ENCODE peak calls at places on chromosomes 1 and 21, in ten cellular contexts. N, O, X, L, F, I, V, R, Y and M are unnamed samples.

GRCh38 chr1:225471453-225472301 is 43.8 kb upstream of the LBR start:
- DNase-seq in N (peak; percentile 64), O (no peak), X (no peak), L (peak; percentile 56), F (peak; percentile 41), I (no peak), V (no peak), R (peak; percentile 57), Y (peak; percentile 14), M (no peak)

GRCh38 chr1:159889821-159890252 is 10.1 kb downstream of the CFAP45 start:
- DNase-seq in N (no peak), O (no peak), X (no peak), L (no peak), F (no peak), I (no peak), V (no peak), R (no peak), Y (peak; percentile 54), M (no peak)

GRCh38 chr21:38861989-38862683 is 56.4 kb downstream of the ETS2 start:
- DNase-seq in N (no peak), O (no peak), X (no peak), L (no peak), F (no peak), I (no peak), V (no peak), R (no peak), Y (no peak), M (no peak)

GRCh38 chr1:237570530-237570929 is 320.2 kb downstream of the ZP4 start:
- DNase-seq in N (no peak), O (no peak), X (no peak), L (no peak), F (peak; percentile 63), I (no peak), V (no peak), R (no peak), Y (no peak), M (peak; percentile 18)

GRCh38 chr1:233386336-233386735 is 58.8 kb downstream of the MAP3K21 start:
- DNase-seq in N (no peak), O (no peak), X (no peak), L (no peak), F (no peak), I (no peak), V (no peak), R (no peak), Y (no peak), M (no peak)

GRCh38 chr1:3018051-3018471 is 3.2 kb upstream of the ACTRT2 start:
- DNase-seq in N (peak; percentile 44), O (no peak), X (peak; percentile 7), L (no peak), F (no peak), I (no peak), V (peak; percentile 5), R (no peak), Y (no peak), M (no peak)

GRCh38 chr1:60847855-60848582 is 234.3 kb upstream of the NFIA start:
- DNase-seq in N (no peak), O (no peak), X (no peak), L (no peak), F (peak; percentile 65), I (no peak), V (no peak), R (no peak), Y (no peak), M (no peak)

GRCh38 chr1:193538690-193539089 is 352.3 kb upstream of the B3GALT2 start:
- DNase-seq in N (no peak), O (no peak), X (no peak), L (no peak), F (no peak), I (peak; percentile 18), V (no peak), R (no peak), Y (no peak), M (no peak)

GRCh38 chr21:44082648-44083436 is 24.4 kb upstream of the PWP2 start:
- DNase-seq in N (peak; percentile 42), O (no peak), X (no peak), L (peak; percentile 42), F (no peak), I (no peak), V (no peak), R (peak; percentile 47), Y (no peak), M (no peak)

GRCh38 chr1:225860860-225861441 is 21.2 kb downstream of the TMEM63A start:
- DNase-seq in N (no peak), O (no peak), X (no peak), L (no peak), F (no peak), I (no peak), V (no peak), R (no peak), Y (no peak), M (no peak)

GRCh38 chr1:231629132-231629531 is 2.5 kb downstream of the DISC1 start:
- DNase-seq in N (no peak), O (no peak), X (peak; percentile 31), L (peak; percentile 75), F (no peak), I (no peak), V (peak; percentile 15), R (no peak), Y (peak; percentile 27), M (no peak)

GRCh38 chr1:8462298-8462946 is 144.5 kb downstream of the SLC45A1 start:
- DNase-seq in N (peak; percentile 84), O (no peak), X (no peak), L (no peak), F (peak; percentile 74), I (no peak), V (no peak), R (peak; percentile 65), Y (no peak), M (no peak)

GRCh38 chr1:8460132-8460544 is 142.2 kb downstream of the SLC45A1 start:
- DNase-seq in N (no peak), O (no peak), X (no peak), L (no peak), F (peak; percentile 65), I (no peak), V (no peak), R (no peak), Y (no peak), M (peak; percentile 45)

GRCh38 chr1:8460784-8461183 is 142.9 kb downstream of the SLC45A1 start:
- DNase-seq in N (no peak), O (no peak), X (no peak), L (no peak), F (no peak), I (no peak), V (no peak), R (no peak), Y (no peak), M (no peak)

GRCh38 chr1:8463144-8463927 is 145.4 kb downstream of the SLC45A1 start:
- DNase-seq in N (no peak), O (no peak), X (no peak), L (no peak), F (peak; percentile 64), I (peak; percentile 12), V (peak; percentile 46), R (no peak), Y (peak; percentile 50), M (no peak)

GRCh38 chr1:8461341-8462110 is 143.6 kb downstream of the SLC45A1 start:
- DNase-seq in N (no peak), O (no peak), X (no peak), L (no peak), F (no peak), I (no peak), V (no peak), R (no peak), Y (no peak), M (no peak)
- H3K4me3 ChIP-seq in N (no peak overlapping the region), O (no peak overlapping the region), X (no peak overlapping the region), L (no peak overlapping the region), F (no peak overlapping the region), I (no peak overlapping the region), V (no peak overlapping the region), R (no peak overlapping the region), Y (no peak overlapping the region), M (no peak overlapping the region)

GRCh38 chr1:77412069-77412793 is 130.4 kb downstream of the AK5 start:
- DNase-seq in N (no peak), O (no peak), X (no peak), L (no peak), F (no peak), I (no peak), V (no peak), R (no peak), Y (no peak), M (no peak)
- H3K4me1 ChIP-seq in N (no peaks in the 10 kb centered on the region), O (peaks cover 14% of the 10 kb centered on the region), X (no peaks in the 10 kb centered on the region), L (no peaks in the 10 kb centered on the region), F (no peaks in the 10 kb centered on the region), I (peaks cover 17% of the 10 kb centered on the region), V (no peaks in the 10 kb centered on the region), R (no peaks in the 10 kb centered on the region), Y (no peaks in the 10 kb centered on the region), M (peaks cover 2% of the 10 kb centered on the region)

GRCh38 chr1:153532161-153532560 is 3.6 kb downstream of the S100A6 start:
- DNase-seq in N (no peak), O (peak; percentile 54), X (no peak), L (peak; percentile 10), F (peak; percentile 33), I (peak; percentile 34), V (no peak), R (peak; percentile 6), Y (no peak), M (no peak)
- H3K27ac ChIP-seq in N (no peak overlapping the region), O (no peak overlapping the region), X (peak overlapping the region; percentile 98), L (no peak overlapping the region), F (no peak overlapping the region), I (peak overlapping the region; percentile 92), V (no peak overlapping the region), R (peak overlapping the region; percentile 99), Y (peak overlapping the region; percentile 99), M (no peak overlapping the region)

GRCh38 chr1:214472362-214472761 is 79.0 kb downstream of the PTPN14 start:
- DNase-seq in N (no peak), O (no peak), X (no peak), L (no peak), F (no peak), I (no peak), V (no peak), R (no peak), Y (no peak), M (no peak)

GRCh38 chr1:214471458-214471857 is 79.9 kb downstream of the PTPN14 start:
- DNase-seq in N (no peak), O (no peak), X (no peak), L (no peak), F (no peak), I (no peak), V (no peak), R (no peak), Y (no peak), M (no peak)

GRCh38 chr1:214469290-214469689 is 82.1 kb downstream of the PTPN14 start:
- DNase-seq in N (no peak), O (no peak), X (no peak), L (no peak), F (no peak), I (no peak), V (no peak), R (no peak), Y (no peak), M (no peak)

GRCh38 chr1:214466759-214467585 is 84.4 kb downstream of the PTPN14 start:
- DNase-seq in N (no peak), O (no peak), X (no peak), L (no peak), F (no peak), I (no peak), V (no peak), R (no peak), Y (no peak), M (no peak)

DNA sequence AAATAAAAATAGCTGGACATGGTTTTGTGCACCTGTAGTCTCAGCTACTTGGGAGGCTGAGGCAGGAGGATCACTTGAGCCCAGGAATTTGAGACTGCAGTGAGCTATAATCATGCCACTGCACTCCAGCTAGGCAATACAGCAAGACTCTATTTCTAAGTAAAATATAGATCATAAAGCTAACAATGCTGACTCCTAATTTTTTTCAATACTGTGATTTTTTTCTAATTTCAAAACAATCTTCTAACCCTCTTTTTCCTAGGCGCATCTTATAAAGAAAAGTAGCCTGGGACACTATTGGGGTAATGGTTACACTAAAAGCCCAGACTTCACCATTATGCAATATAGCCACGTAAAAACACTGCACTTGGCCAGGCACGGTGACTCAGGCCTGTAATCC is 81.3 kb downstream of the PTPN14 start:
- DNase-seq in N (no peak), O (no peak), X (no peak), L (no peak), F (no peak), I (no peak), V (no peak), R (no peak), Y (no peak), M (no peak)
- H3K4me3 ChIP-seq in N (no peak overlapping the region), O (no peak overlapping the region), X (no peak overlapping the region), L (no peak overlapping the region), F (no peak overlapping the region), I (no peak overlapping the region), V (no peak overlapping the region), R (no peak overlapping the region), Y (no peak overlapping the region), M (no peak overlapping the region)